ENCODE peak calls at places on chromosomes 16 and 17, in seven cellular contexts. A is NCI-H146, X is dorsolateral prefrontal cortex, K is BE2C, E is AG20443, T is Panc1, M is T-helper 1 cell. O is an unnamed sample.

GRCh38 chr17:65918921-65919546 is 272.9 kb downstream of the CEP112 start:
- DNase-seq in E (no peak), T (no peak), A (no peak), M (no peak), X (no peak), K (no peak), O (no peak)

GRCh38 chr17:31488264-31488981 is 96.9 kb downstream of the RAB11FIP4 start:
- DNase-seq in K (no peak), X (no peak), T (no peak), E (no peak), M (no peak), A (peak), O (no peak)

GRCh38 chr17:43880420-43880991 is 26.8 kb downstream of the MPP2 start:
- DNase-seq in A (peak), M (peak), X (no peak), E (peak), T (peak), K (peak), O (peak)

GRCh38 chr16:70789231-70789926 is 11.6 kb downstream of the VAC14 start:
- DNase-seq in T (no peak), X (no peak), M (no peak), A (no peak), E (peak), K (peak), O (peak)

GRCh38 chr16:30006095-30006473 is 4.7 kb downstream of the DOC2A start:
- DNase-seq in E (no peak), M (no peak), X (no peak), A (no peak), K (no peak), T (no peak), O (no peak)

GRCh38 chr17:70041575-70041974 is 33.5 kb upstream of the KCNJ16 start:
- DNase-seq in K (no peak), A (no peak), X (no peak), E (no peak), M (no peak), T (no peak), O (no peak)

GRCh38 chr17:17786998-17787397 is 49.8 kb downstream of the SREBF1 start:
- DNase-seq in E (no peak), T (no peak), A (no peak), M (no peak), X (no peak), K (no peak), O (no peak)

GRCh38 chr16:51161440-51162195 is 10.5 kb upstream of the SALL1 start:
- DNase-seq in E (no peak), T (no peak), M (no peak), X (no peak), A (no peak), K (no peak), O (no peak)

GRCh38 chr17:12024332-12024731 is 3.7 kb downstream of the MAP2K4 start:
- DNase-seq in A (no peak), M (no peak), E (peak), X (no peak), K (no peak), T (peak), O (no peak)

GRCh38 chr16:14013571-14014283 is 57.4 kb upstream of the MRTFB start:
- DNase-seq in T (peak), A (peak), E (peak), M (no peak), X (no peak), K (peak), O (peak)

GRCh38 chr17:8421571-8421970 is 14.1 kb upstream of the NDEL1 start:
- DNase-seq in M (no peak), K (no peak), E (no peak), A (no peak), T (no peak), X (no peak), O (peak)

GRCh38 chr16:26644912-26645543 is 421.7 kb upstream of the C16orf82 start:
- DNase-seq in A (no peak), T (no peak), K (no peak), M (no peak), X (no peak), E (no peak), O (no peak)

GRCh38 chr17:49779730-49780220 is 8.7 kb upstream of the KAT7 start:
- DNase-seq in E (peak), M (peak), T (peak), K (peak), A (peak), X (no peak), O (peak)

GRCh38 chr16:17515421-17516210 is 44.9 kb upstream of the XYLT1 start:
- DNase-seq in A (no peak), T (no peak), X (no peak), E (peak), K (no peak), M (no peak), O (peak)

GRCh38 chr17:30336369-30337171 is 2.7 kb upstream of the TMIGD1 start:
- DNase-seq in T (peak), X (no peak), A (peak), K (peak), M (peak), E (peak), O (peak)

GRCh38 chr17:1300580-1300905 is 21.1 kb downstream of the TRARG1 start:
- DNase-seq in M (no peak), X (no peak), A (no peak), T (no peak), E (no peak), K (no peak), O (no peak)

GRCh38 chr16:4859900-4860255 is 12.6 kb downstream of the UBN1 start:
- DNase-seq in E (peak), A (no peak), K (no peak), M (no peak), X (no peak), T (no peak), O (no peak)